ENCODE peak calls at places on chromosomes 5 and 9, in eight cellular contexts. One of them, this sample, is unnamed.

GRCh38 chr5:6468104-6468503 is 19.4 kb downstream of the UBE2QL1 start:
- DNase-seq in iPS-NIHi11: peak; percentile 34
- DNase-seq in dermis blood vessel endothelial cell: no peak
- DNase-seq in natural killer cell treated with Interleukin-12 subunit alpha and Interleukin-12 subunit beta and Interleukin-15 and Interleukin-18, amount 100 ng/mL, for 72 hours: no peak
- DNase-seq in T1000: no peak
- DNase-seq in cardiac muscle cell: no peak
- DNase-seq in immature natural killer cell: no peak
- DNase-seq in HFF-Myc: no peak
- DNase-seq in this sample: no peak

GRCh38 chr9:9730174-9730573 is 882.6 kb downstream of the PTPRD start:
- DNase-seq in immature natural killer cell: no peak
- DNase-seq in iPS-NIHi11: no peak
- DNase-seq in cardiac muscle cell: no peak
- DNase-seq in natural killer cell treated with Interleukin-12 subunit alpha and Interleukin-12 subunit beta and Interleukin-15 and Interleukin-18, amount 100 ng/mL, for 72 hours: no peak
- DNase-seq in T1000: no peak
- DNase-seq in HFF-Myc: no peak
- DNase-seq in dermis blood vessel endothelial cell: no peak
- DNase-seq in this sample: no peak

GRCh38 chr9:133182151-133182550 is 18.4 kb upstream of the GBGT1 start:
- DNase-seq in immature natural killer cell: no peak
- DNase-seq in dermis blood vessel endothelial cell: no peak
- DNase-seq in HFF-Myc: no peak
- DNase-seq in cardiac muscle cell: no peak
- DNase-seq in iPS-NIHi11: no peak
- DNase-seq in T1000: no peak
- DNase-seq in natural killer cell treated with Interleukin-12 subunit alpha and Interleukin-12 subunit beta and Interleukin-15 and Interleukin-18, amount 100 ng/mL, for 72 hours: no peak
- DNase-seq in this sample: no peak

GRCh38 chr9:96413312-96414221 is 4.6 kb downstream of the ZNF367 start:
- DNase-seq in T1000: no peak
- DNase-seq in immature natural killer cell: no peak
- DNase-seq in natural killer cell treated with Interleukin-12 subunit alpha and Interleukin-12 subunit beta and Interleukin-15 and Interleukin-18, amount 100 ng/mL, for 72 hours: no peak
- DNase-seq in HFF-Myc: no peak
- DNase-seq in iPS-NIHi11: no peak
- DNase-seq in cardiac muscle cell: no peak
- DNase-seq in dermis blood vessel endothelial cell: peak; percentile 12
- DNase-seq in this sample: no peak

GRCh38 chr9:92808726-92809451 is 44.3 kb upstream of the BICD2 start:
- DNase-seq in natural killer cell treated with Interleukin-12 subunit alpha and Interleukin-12 subunit beta and Interleukin-15 and Interleukin-18, amount 100 ng/mL, for 72 hours: peak; percentile 75
- DNase-seq in immature natural killer cell: peak; percentile 42
- DNase-seq in dermis blood vessel endothelial cell: peak; percentile 71
- DNase-seq in cardiac muscle cell: peak; percentile 86
- DNase-seq in iPS-NIHi11: peak; percentile 82
- DNase-seq in HFF-Myc: no peak
- DNase-seq in T1000: peak; percentile 78
- DNase-seq in this sample: peak; percentile 79

GRCh38 chr9:130499804-130500263 is 55.1 kb downstream of the ASS1 start:
- DNase-seq in cardiac muscle cell: no peak
- DNase-seq in immature natural killer cell: no peak
- DNase-seq in iPS-NIHi11: no peak
- DNase-seq in T1000: no peak
- DNase-seq in natural killer cell treated with Interleukin-12 subunit alpha and Interleukin-12 subunit beta and Interleukin-15 and Interleukin-18, amount 100 ng/mL, for 72 hours: no peak
- DNase-seq in HFF-Myc: no peak
- DNase-seq in dermis blood vessel endothelial cell: no peak
- DNase-seq in this sample: no peak

GRCh38 chr5:73523861-73524260 is 25.6 kb downstream of the BTF3 start:
- DNase-seq in natural killer cell treated with Interleukin-12 subunit alpha and Interleukin-12 subunit beta and Interleukin-15 and Interleukin-18, amount 100 ng/mL, for 72 hours: no peak
- DNase-seq in T1000: no peak
- DNase-seq in cardiac muscle cell: no peak
- DNase-seq in dermis blood vessel endothelial cell: no peak
- DNase-seq in HFF-Myc: no peak
- DNase-seq in immature natural killer cell: no peak
- DNase-seq in iPS-NIHi11: no peak
- DNase-seq in this sample: no peak

GRCh38 chr5:59466271-59466670 is 427.3 kb downstream of the PDE4D start:
- DNase-seq in iPS-NIHi11: no peak
- DNase-seq in cardiac muscle cell: peak; percentile 47
- DNase-seq in HFF-Myc: no peak
- DNase-seq in immature natural killer cell: no peak
- DNase-seq in natural killer cell treated with Interleukin-12 subunit alpha and Interleukin-12 subunit beta and Interleukin-15 and Interleukin-18, amount 100 ng/mL, for 72 hours: no peak
- DNase-seq in dermis blood vessel endothelial cell: no peak
- DNase-seq in T1000: no peak
- DNase-seq in this sample: no peak

GRCh38 chr9:16075695-16076094 is 522.9 kb downstream of the CCDC171 start:
- DNase-seq in immature natural killer cell: no peak
- DNase-seq in dermis blood vessel endothelial cell: no peak
- DNase-seq in cardiac muscle cell: no peak
- DNase-seq in iPS-NIHi11: no peak
- DNase-seq in T1000: no peak
- DNase-seq in HFF-Myc: no peak
- DNase-seq in natural killer cell treated with Interleukin-12 subunit alpha and Interleukin-12 subunit beta and Interleukin-15 and Interleukin-18, amount 100 ng/mL, for 72 hours: no peak
- DNase-seq in this sample: no peak

GRCh38 chr9:114684036-114684435 is 2.0 kb upstream of the TEX48 start:
- DNase-seq in HFF-Myc: no peak
- DNase-seq in cardiac muscle cell: no peak
- DNase-seq in dermis blood vessel endothelial cell: no peak
- DNase-seq in immature natural killer cell: no peak
- DNase-seq in iPS-NIHi11: no peak
- DNase-seq in T1000: no peak
- DNase-seq in natural killer cell treated with Interleukin-12 subunit alpha and Interleukin-12 subunit beta and Interleukin-15 and Interleukin-18, amount 100 ng/mL, for 72 hours: no peak
- DNase-seq in this sample: no peak

GRCh38 chr9:105295151-105295550 is 50.7 kb downstream of the SLC44A1 start:
- DNase-seq in dermis blood vessel endothelial cell: no peak
- DNase-seq in iPS-NIHi11: no peak
- DNase-seq in natural killer cell treated with Interleukin-12 subunit alpha and Interleukin-12 subunit beta and Interleukin-15 and Interleukin-18, amount 100 ng/mL, for 72 hours: no peak
- DNase-seq in cardiac muscle cell: no peak
- DNase-seq in T1000: no peak
- DNase-seq in immature natural killer cell: no peak
- DNase-seq in HFF-Myc: no peak
- DNase-seq in this sample: no peak

GRCh38 chr5:115068239-115069086 is 101.2 kb downstream of the TRIM36 start:
- DNase-seq in T1000: peak; percentile 77
- DNase-seq in cardiac muscle cell: no peak
- DNase-seq in natural killer cell treated with Interleukin-12 subunit alpha and Interleukin-12 subunit beta and Interleukin-15 and Interleukin-18, amount 100 ng/mL, for 72 hours: peak; percentile 76
- DNase-seq in dermis blood vessel endothelial cell: peak; percentile 25
- DNase-seq in iPS-NIHi11: no peak
- DNase-seq in immature natural killer cell: peak; percentile 35
- DNase-seq in HFF-Myc: peak; percentile 42
- DNase-seq in this sample: no peak

GRCh38 chr5:41856644-41857491 is 13.4 kb downstream of the OXCT1 start:
- DNase-seq in cardiac muscle cell: peak; percentile 83
- DNase-seq in T1000: peak; percentile 38
- DNase-seq in natural killer cell treated with Interleukin-12 subunit alpha and Interleukin-12 subunit beta and Interleukin-15 and Interleukin-18, amount 100 ng/mL, for 72 hours: peak; percentile 71
- DNase-seq in iPS-NIHi11: peak; percentile 77
- DNase-seq in dermis blood vessel endothelial cell: peak; percentile 88
- DNase-seq in immature natural killer cell: peak; percentile 56
- DNase-seq in HFF-Myc: no peak
- DNase-seq in this sample: no peak

GRCh38 chr9:101625871-101626270 is 31.1 kb upstream of the PPP3R2 start:
- DNase-seq in dermis blood vessel endothelial cell: no peak
- DNase-seq in natural killer cell treated with Interleukin-12 subunit alpha and Interleukin-12 subunit beta and Interleukin-15 and Interleukin-18, amount 100 ng/mL, for 72 hours: no peak
- DNase-seq in HFF-Myc: no peak
- DNase-seq in T1000: peak; percentile 10
- DNase-seq in cardiac muscle cell: no peak
- DNase-seq in immature natural killer cell: no peak
- DNase-seq in iPS-NIHi11: no peak
- DNase-seq in this sample: no peak

This sample was measured in RWPE2.